ENCODE peak calls at places on chromosomes 5 and 9, in six cellular contexts. F is CD8-positive, alpha-beta T cell; L is CD8-positive, alpha-beta memory T cell; P is activated naive CD4-positive, alpha-beta T cell; J is NCI-H2171 treated with DMSO at 0.1 percent for 48 hours; V is RWPE1. U is an unnamed sample.

GRCh38 chr5:34534237-34535108 is 121.7 kb upstream of the RAI14 start:
- DNase-seq in F (no peak), L (no peak), P (no peak), J (no peak), V (no peak), U (no peak)

GRCh38 chr9:127947841-127948710 is 10.4 kb upstream of the DPM2 start:
- DNase-seq in F (no peak), L (no peak), P (no peak), J (no peak), V (no peak), U (no peak)

GRCh38 chr9:14179449-14179848 is 134.5 kb downstream of the NFIB start:
- DNase-seq in F (no peak), L (no peak), P (no peak), J (no peak), V (peak), U (no peak)

GRCh38 chr9:121440265-121440664 is 59.4 kb downstream of the GGTA1 start:
- DNase-seq in F (no peak), L (no peak), P (no peak), J (peak), V (peak), U (no peak)

GRCh38 chr9:1875921-1876448 is 139.2 kb upstream of the SMARCA2 start:
- DNase-seq in F (no peak), L (no peak), P (peak), J (no peak), V (no peak), U (no peak)

GRCh38 chr9:38437193-38437823 is 13.1 kb upstream of the IGFBPL1 start:
- DNase-seq in F (no peak), L (no peak), P (no peak), J (no peak), V (peak), U (no peak)

GRCh38 chr9:5552301-5552700 is 42.0 kb downstream of the PDCD1LG2 start:
- DNase-seq in F (no peak), L (no peak), P (no peak), J (no peak), V (no peak), U (no peak)

GRCh38 chr9:84513981-84514380 is 155.5 kb upstream of the NTRK2 start:
- DNase-seq in F (no peak), L (no peak), P (no peak), J (no peak), V (no peak), U (no peak)

GRCh38 chr5:52799358-52799982 is 11.8 kb downstream of the ITGA1 start:
- DNase-seq in F (no peak), L (no peak), P (no peak), J (no peak), V (peak), U (peak)

GRCh38 chr9:137411670-137412380 is 11.1 kb downstream of the EXD3 start:
- DNase-seq in F (peak), L (no peak), P (no peak), J (no peak), V (peak), U (peak)

GRCh38 chr5:99379187-99379586 is 450.4 kb upstream of the CHD1 start:
- DNase-seq in F (no peak), L (no peak), P (no peak), J (no peak), V (no peak), U (no peak)

GRCh38 chr5:150016537-150016936 is 16.0 kb downstream of the HMGXB3 start:
- DNase-seq in F (no peak), L (no peak), P (no peak), J (no peak), V (no peak), U (no peak)

GRCh38 chr9:122988919-122989614 is 44.4 kb upstream of the GPR21 start:
- DNase-seq in F (no peak), L (no peak), P (no peak), J (no peak), V (no peak), U (no peak)

GRCh38 chr5:135332519-135333150 is 66.4 kb downstream of the MACROH2A1 start:
- DNase-seq in F (no peak), L (no peak), P (no peak), J (peak), V (peak), U (no peak)

U was measured in NK-92 treated with Interleukin-12 subunit alpha and Interleukin-12 subunit beta, amount 100 ng/mL, for 24 hours.